ENCODE peak calls at places on chromosomes 16 and 17, in nine cellular contexts. One of them, this sample, is unnamed.

GRCh38 chr16:1167276-1168107 is 14.6 kb downstream of the CACNA1H start:
- DNase-seq in fibroblast of mammary gland: no peak
- DNase-seq in ascending aorta: no peak
- DNase-seq in fibroblast of lung: no peak
- DNase-seq in upper lobe of left lung: no peak
- DNase-seq in COR-L47: peak; percentile 96
- DNase-seq in OCI-LY7: no peak
- DNase-seq in cardiac muscle cell: no peak
- DNase-seq in posterior cingulate gyrus: peak; percentile 40
- DNase-seq in this sample: no peak

GRCh38 chr16:66472961-66473610 is 46.0 kb downstream of the BEAN1 start:
- DNase-seq in posterior cingulate gyrus: peak; percentile 30
- DNase-seq in OCI-LY7: no peak
- DNase-seq in cardiac muscle cell: no peak
- DNase-seq in fibroblast of mammary gland: no peak
- DNase-seq in upper lobe of left lung: peak; percentile 47
- DNase-seq in COR-L47: no peak
- DNase-seq in ascending aorta: no peak
- DNase-seq in fibroblast of lung: no peak
- DNase-seq in this sample: no peak

GRCh38 chr17:57861000-57861736 is 11.3 kb upstream of the MRPS23 start:
- DNase-seq in fibroblast of lung: peak; percentile 55
- DNase-seq in upper lobe of left lung: peak; percentile 84
- DNase-seq in cardiac muscle cell: no peak
- DNase-seq in COR-L47: peak; percentile 56
- DNase-seq in posterior cingulate gyrus: no peak
- DNase-seq in OCI-LY7: peak; percentile 21
- DNase-seq in ascending aorta: no peak
- DNase-seq in fibroblast of mammary gland: no peak
- DNase-seq in this sample: peak; percentile 45

GRCh38 chr17:62017496-62017895 is 47.6 kb downstream of the MED13 start:
- DNase-seq in OCI-LY7: no peak
- DNase-seq in ascending aorta: no peak
- DNase-seq in COR-L47: no peak
- DNase-seq in cardiac muscle cell: peak; percentile 6
- DNase-seq in fibroblast of mammary gland: peak; percentile 56
- DNase-seq in upper lobe of left lung: no peak
- DNase-seq in posterior cingulate gyrus: no peak
- DNase-seq in fibroblast of lung: peak; percentile 56
- DNase-seq in this sample: peak; percentile 45

GRCh38 chr16:23420011-23420410 is 33.0 kb downstream of the COG7 start:
- DNase-seq in fibroblast of lung: no peak
- DNase-seq in fibroblast of mammary gland: no peak
- DNase-seq in cardiac muscle cell: peak; percentile 20
- DNase-seq in posterior cingulate gyrus: no peak
- DNase-seq in ascending aorta: no peak
- DNase-seq in COR-L47: no peak
- DNase-seq in OCI-LY7: no peak
- DNase-seq in upper lobe of left lung: no peak
- DNase-seq in this sample: peak; percentile 42

GRCh38 chr17:50585346-50585745 is 24.8 kb downstream of the CACNA1G start:
- DNase-seq in upper lobe of left lung: no peak
- DNase-seq in OCI-LY7: no peak
- DNase-seq in fibroblast of lung: no peak
- DNase-seq in fibroblast of mammary gland: no peak
- DNase-seq in COR-L47: no peak
- DNase-seq in cardiac muscle cell: no peak
- DNase-seq in posterior cingulate gyrus: no peak
- DNase-seq in ascending aorta: no peak
- DNase-seq in this sample: no peak

GRCh38 chr16:88973007-88973410 is 4.0 kb downstream of the CBFA2T3 start:
- DNase-seq in OCI-LY7: no peak
- DNase-seq in upper lobe of left lung: peak; percentile 60
- DNase-seq in cardiac muscle cell: no peak
- DNase-seq in posterior cingulate gyrus: no peak
- DNase-seq in COR-L47: no peak
- DNase-seq in ascending aorta: no peak
- DNase-seq in fibroblast of mammary gland: no peak
- DNase-seq in fibroblast of lung: no peak
- DNase-seq in this sample: no peak

GRCh38 chr17:39192901-39193300 is 4.6 kb downstream of the CACNB1 start:
- DNase-seq in cardiac muscle cell: no peak
- DNase-seq in COR-L47: no peak
- DNase-seq in OCI-LY7: no peak
- DNase-seq in fibroblast of mammary gland: no peak
- DNase-seq in fibroblast of lung: no peak
- DNase-seq in ascending aorta: no peak
- DNase-seq in posterior cingulate gyrus: no peak
- DNase-seq in upper lobe of left lung: no peak
- DNase-seq in this sample: no peak

GRCh38 chr16:27779719-27780161 is 229.8 kb downstream of the KATNIP start:
- DNase-seq in ascending aorta: no peak
- DNase-seq in upper lobe of left lung: peak; percentile 89
- DNase-seq in cardiac muscle cell: peak; percentile 56
- DNase-seq in COR-L47: no peak
- DNase-seq in OCI-LY7: peak; percentile 29
- DNase-seq in fibroblast of mammary gland: peak; percentile 61
- DNase-seq in fibroblast of lung: peak; percentile 58
- DNase-seq in posterior cingulate gyrus: peak; percentile 69
- DNase-seq in this sample: peak; percentile 57

GRCh38 chr16:11303405-11304138 is 22.4 kb upstream of the PRM1 start:
- DNase-seq in fibroblast of mammary gland: no peak
- DNase-seq in upper lobe of left lung: no peak
- DNase-seq in COR-L47: no peak
- DNase-seq in cardiac muscle cell: no peak
- DNase-seq in fibroblast of lung: no peak
- DNase-seq in ascending aorta: no peak
- DNase-seq in posterior cingulate gyrus: no peak
- DNase-seq in OCI-LY7: no peak
- DNase-seq in this sample: no peak

GRCh38 chr17:35684046-35684802 is 47.2 kb upstream of the RASL10B start:
- DNase-seq in OCI-LY7: no peak
- DNase-seq in posterior cingulate gyrus: no peak
- DNase-seq in ascending aorta: no peak
- DNase-seq in fibroblast of lung: peak; percentile 25
- DNase-seq in upper lobe of left lung: no peak
- DNase-seq in fibroblast of mammary gland: peak; percentile 64
- DNase-seq in COR-L47: no peak
- DNase-seq in cardiac muscle cell: peak; percentile 14
- DNase-seq in this sample: peak; percentile 28

GRCh38 chr17:51085150-51085805 is 35.4 kb downstream of the SPAG9 start:
- DNase-seq in fibroblast of mammary gland: no peak
- DNase-seq in fibroblast of lung: peak; percentile 17
- DNase-seq in OCI-LY7: no peak
- DNase-seq in upper lobe of left lung: no peak
- DNase-seq in posterior cingulate gyrus: no peak
- DNase-seq in ascending aorta: no peak
- DNase-seq in cardiac muscle cell: peak; percentile 23
- DNase-seq in COR-L47: no peak
- DNase-seq in this sample: peak; percentile 61

GRCh38 chr17:49906511-49907136 is 58.8 kb upstream of the TAC4 start:
- DNase-seq in posterior cingulate gyrus: no peak
- DNase-seq in upper lobe of left lung: peak; percentile 46
- DNase-seq in fibroblast of mammary gland: no peak
- DNase-seq in ascending aorta: no peak
- DNase-seq in cardiac muscle cell: no peak
- DNase-seq in COR-L47: no peak
- DNase-seq in OCI-LY7: no peak
- DNase-seq in fibroblast of lung: no peak
- DNase-seq in this sample: no peak

GRCh38 chr17:60392845-60393702 is 1.1 kb upstream of the USP32 start:
- DNase-seq in cardiac muscle cell: peak; percentile 80
- DNase-seq in COR-L47: peak; percentile 60
- DNase-seq in OCI-LY7: peak; percentile 19
- DNase-seq in fibroblast of mammary gland: peak; percentile 75
- DNase-seq in ascending aorta: no peak
- DNase-seq in posterior cingulate gyrus: no peak
- DNase-seq in upper lobe of left lung: no peak
- DNase-seq in fibroblast of lung: peak; percentile 66
- DNase-seq in this sample: peak; percentile 53

GRCh38 chr17:63579633-63580032 is 21.1 kb upstream of the TACO1 start:
- DNase-seq in fibroblast of lung: no peak
- DNase-seq in OCI-LY7: no peak
- DNase-seq in cardiac muscle cell: no peak
- DNase-seq in COR-L47: no peak
- DNase-seq in ascending aorta: no peak
- DNase-seq in fibroblast of mammary gland: no peak
- DNase-seq in posterior cingulate gyrus: no peak
- DNase-seq in upper lobe of left lung: no peak
- DNase-seq in this sample: no peak

GRCh38 chr16:4874686-4875085 is 27.4 kb downstream of the UBN1 start:
- DNase-seq in posterior cingulate gyrus: no peak
- DNase-seq in cardiac muscle cell: no peak
- DNase-seq in upper lobe of left lung: no peak
- DNase-seq in ascending aorta: no peak
- DNase-seq in COR-L47: no peak
- DNase-seq in OCI-LY7: no peak
- DNase-seq in fibroblast of mammary gland: no peak
- DNase-seq in fibroblast of lung: no peak
- DNase-seq in this sample: no peak

GRCh38 chr17:44266402-44267164 is 1.4 kb downstream of the SLC4A1 start:
- DNase-seq in fibroblast of lung: peak; percentile 10
- DNase-seq in ascending aorta: no peak
- DNase-seq in OCI-LY7: no peak
- DNase-seq in COR-L47: no peak
- DNase-seq in posterior cingulate gyrus: no peak
- DNase-seq in cardiac muscle cell: no peak
- DNase-seq in upper lobe of left lung: no peak
- DNase-seq in fibroblast of mammary gland: peak; percentile 8
- DNase-seq in this sample: no peak

GRCh38 chr16:9033125-9033830 is 58.2 kb upstream of the HAPSTR1 start:
- DNase-seq in COR-L47: peak; percentile 9
- DNase-seq in fibroblast of lung: peak; percentile 78
- DNase-seq in cardiac muscle cell: peak; percentile 83
- DNase-seq in ascending aorta: no peak
- DNase-seq in upper lobe of left lung: no peak
- DNase-seq in fibroblast of mammary gland: peak; percentile 78
- DNase-seq in OCI-LY7: peak; percentile 41
- DNase-seq in posterior cingulate gyrus: peak; percentile 44
- DNase-seq in this sample: peak; percentile 81

GRCh38 chr17:82440991-82441627 is 9.4 kb downstream of the CYBC1 start:
- DNase-seq in COR-L47: no peak
- DNase-seq in upper lobe of left lung: peak; percentile 63
- DNase-seq in fibroblast of lung: peak; percentile 39
- DNase-seq in ascending aorta: no peak
- DNase-seq in fibroblast of mammary gland: no peak
- DNase-seq in cardiac muscle cell: peak; percentile 49
- DNase-seq in posterior cingulate gyrus: no peak
- DNase-seq in OCI-LY7: peak; percentile 36
- DNase-seq in this sample: no peak

GRCh38 chr16:23832882-23833281 is 2.9 kb upstream of the PRKCB start:
- DNase-seq in upper lobe of left lung: no peak
- DNase-seq in fibroblast of mammary gland: no peak
- DNase-seq in cardiac muscle cell: no peak
- DNase-seq in fibroblast of lung: no peak
- DNase-seq in ascending aorta: no peak
- DNase-seq in posterior cingulate gyrus: no peak
- DNase-seq in OCI-LY7: no peak
- DNase-seq in COR-L47: no peak
- DNase-seq in this sample: no peak

GRCh38 chr17:2181206-2181983 is 122.2 kb downstream of the SMG6 start:
- DNase-seq in ascending aorta: peak; percentile 60
- DNase-seq in COR-L47: no peak
- DNase-seq in posterior cingulate gyrus: peak; percentile 72
- DNase-seq in cardiac muscle cell: peak; percentile 96
- DNase-seq in OCI-LY7: no peak
- DNase-seq in upper lobe of left lung: no peak
- DNase-seq in fibroblast of lung: peak; percentile 95
- DNase-seq in fibroblast of mammary gland: peak; percentile 94
- DNase-seq in this sample: peak; percentile 85

GRCh38 chr17:79658811-79659207 is 48.0 kb upstream of the RBFOX3 start:
- DNase-seq in OCI-LY7: peak; percentile 12
- DNase-seq in posterior cingulate gyrus: no peak
- DNase-seq in cardiac muscle cell: peak; percentile 45
- DNase-seq in COR-L47: no peak
- DNase-seq in upper lobe of left lung: no peak
- DNase-seq in fibroblast of mammary gland: peak; percentile 25
- DNase-seq in fibroblast of lung: peak; percentile 6
- DNase-seq in ascending aorta: no peak
- DNase-seq in this sample: peak; percentile 16

GRCh38 chr16:86343733-86344585 is 166.4 kb upstream of the FOXF1 start:
- DNase-seq in cardiac muscle cell: peak; percentile 59
- DNase-seq in fibroblast of lung: no peak
- DNase-seq in OCI-LY7: no peak
- DNase-seq in COR-L47: no peak
- DNase-seq in posterior cingulate gyrus: no peak
- DNase-seq in upper lobe of left lung: no peak
- DNase-seq in fibroblast of mammary gland: no peak
- DNase-seq in ascending aorta: no peak
- DNase-seq in this sample: no peak

GRCh38 chr16:56944954-56945839 is 13.3 kb downstream of the HERPUD1 start:
- DNase-seq in cardiac muscle cell: no peak
- DNase-seq in fibroblast of lung: no peak
- DNase-seq in OCI-LY7: no peak
- DNase-seq in posterior cingulate gyrus: no peak
- DNase-seq in upper lobe of left lung: no peak
- DNase-seq in ascending aorta: no peak
- DNase-seq in COR-L47: no peak
- DNase-seq in fibroblast of mammary gland: no peak
- DNase-seq in this sample: no peak

GRCh38 chr17:43020789-43021738 is 1.1 kb downstream of the VAT1 start:
- DNase-seq in cardiac muscle cell: peak; percentile 71
- DNase-seq in OCI-LY7: peak; percentile 58
- DNase-seq in ascending aorta: peak; percentile 39
- DNase-seq in COR-L47: peak; percentile 39
- DNase-seq in upper lobe of left lung: peak; percentile 90
- DNase-seq in fibroblast of lung: peak; percentile 58
- DNase-seq in posterior cingulate gyrus: peak; percentile 30
- DNase-seq in fibroblast of mammary gland: peak; percentile 84
- DNase-seq in this sample: peak; percentile 67

GRCh38 chr16:50680907-50681885 is at the start of gene SNX20:
- DNase-seq in fibroblast of lung: no peak
- DNase-seq in OCI-LY7: peak; percentile 66
- DNase-seq in posterior cingulate gyrus: no peak
- DNase-seq in upper lobe of left lung: peak; percentile 29
- DNase-seq in cardiac muscle cell: no peak
- DNase-seq in fibroblast of mammary gland: no peak
- DNase-seq in ascending aorta: no peak
- DNase-seq in COR-L47: no peak
- DNase-seq in this sample: no peak

GRCh38 chr17:28227278-28228108 is 91.5 kb upstream of the TMEM97 start:
- DNase-seq in OCI-LY7: no peak
- DNase-seq in fibroblast of lung: peak; percentile 19
- DNase-seq in ascending aorta: no peak
- DNase-seq in fibroblast of mammary gland: peak; percentile 19
- DNase-seq in posterior cingulate gyrus: peak; percentile 67
- DNase-seq in COR-L47: peak; percentile 84
- DNase-seq in cardiac muscle cell: peak; percentile 44
- DNase-seq in upper lobe of left lung: peak; percentile 92
- DNase-seq in this sample: no peak

GRCh38 chr16:4914528-4915225 is 22.3 kb downstream of the PPL start:
- DNase-seq in COR-L47: no peak
- DNase-seq in posterior cingulate gyrus: no peak
- DNase-seq in upper lobe of left lung: no peak
- DNase-seq in fibroblast of lung: no peak
- DNase-seq in OCI-LY7: no peak
- DNase-seq in ascending aorta: no peak
- DNase-seq in fibroblast of mammary gland: no peak
- DNase-seq in cardiac muscle cell: no peak
- DNase-seq in this sample: no peak

GRCh38 chr17:33192961-33193911 is 99.9 kb downstream of the ASIC2 start:
- DNase-seq in upper lobe of left lung: no peak
- DNase-seq in posterior cingulate gyrus: no peak
- DNase-seq in fibroblast of lung: no peak
- DNase-seq in ascending aorta: no peak
- DNase-seq in fibroblast of mammary gland: no peak
- DNase-seq in COR-L47: no peak
- DNase-seq in cardiac muscle cell: no peak
- DNase-seq in OCI-LY7: no peak
- DNase-seq in this sample: no peak

GRCh38 chr17:17812211-17813054 is 24.4 kb downstream of the SREBF1 start:
- DNase-seq in upper lobe of left lung: peak; percentile 96
- DNase-seq in cardiac muscle cell: peak; percentile 75
- DNase-seq in COR-L47: no peak
- DNase-seq in posterior cingulate gyrus: peak; percentile 72
- DNase-seq in ascending aorta: no peak
- DNase-seq in OCI-LY7: peak; percentile 60
- DNase-seq in fibroblast of lung: peak; percentile 67
- DNase-seq in fibroblast of mammary gland: peak; percentile 70
- DNase-seq in this sample: peak; percentile 25

GRCh38 chr16:30085247-30085646 is 6.5 kb downstream of the TBX6 start:
- DNase-seq in COR-L47: no peak
- DNase-seq in fibroblast of mammary gland: no peak
- DNase-seq in ascending aorta: no peak
- DNase-seq in cardiac muscle cell: no peak
- DNase-seq in upper lobe of left lung: peak; percentile 57
- DNase-seq in fibroblast of lung: no peak
- DNase-seq in posterior cingulate gyrus: no peak
- DNase-seq in OCI-LY7: no peak
- DNase-seq in this sample: no peak